ENCODE peak calls at places on chromosomes 1 and 21, in five cellular contexts. One of them, this sample, is unnamed.

GRCh38 chr1:14969006-14969405 is 184.5 kb upstream of the TMEM51 start:
- DNase-seq in NCI-H510A treated with DMSO at 0.1 percent for 48 hours: no peak
- DNase-seq in NCI-H1092 treated with DMSO at 0.1 percent for 48 hours: no peak
- DNase-seq in GM10248: no peak
- DNase-seq in M059J: peak; percentile 65
- DNase-seq in this sample: no peak

GRCh38 chr1:21396516-21396915 is 43.4 kb upstream of the NBPF3 start:
- DNase-seq in NCI-H510A treated with DMSO at 0.1 percent for 48 hours: no peak
- DNase-seq in NCI-H1092 treated with DMSO at 0.1 percent for 48 hours: no peak
- DNase-seq in GM10248: no peak
- DNase-seq in M059J: no peak
- DNase-seq in this sample: no peak

GRCh38 chr1:22641906-22642636 is 1.4 kb upstream of the C1QC start:
- DNase-seq in NCI-H510A treated with DMSO at 0.1 percent for 48 hours: peak; percentile 46
- DNase-seq in NCI-H1092 treated with DMSO at 0.1 percent for 48 hours: peak; percentile 66
- DNase-seq in GM10248: peak; percentile 86
- DNase-seq in M059J: peak; percentile 50
- DNase-seq in this sample: peak; percentile 63

GRCh38 chr1:40151457-40152079 is 9.6 kb upstream of the RLF start:
- DNase-seq in NCI-H510A treated with DMSO at 0.1 percent for 48 hours: no peak
- DNase-seq in NCI-H1092 treated with DMSO at 0.1 percent for 48 hours: peak; percentile 87
- DNase-seq in GM10248: no peak
- DNase-seq in M059J: no peak
- DNase-seq in this sample: no peak

GRCh38 chr1:109466440-109467300 is at the start of gene SYPL2:
- DNase-seq in NCI-H510A treated with DMSO at 0.1 percent for 48 hours: no peak
- DNase-seq in NCI-H1092 treated with DMSO at 0.1 percent for 48 hours: no peak
- DNase-seq in GM10248: peak; percentile 34
- DNase-seq in M059J: no peak
- DNase-seq in this sample: no peak

GRCh38 chr1:5872886-5873285 is 119.3 kb downstream of the NPHP4 start:
- DNase-seq in NCI-H510A treated with DMSO at 0.1 percent for 48 hours: no peak
- DNase-seq in NCI-H1092 treated with DMSO at 0.1 percent for 48 hours: no peak
- DNase-seq in GM10248: no peak
- DNase-seq in M059J: no peak
- DNase-seq in this sample: no peak

GRCh38 chr1:175471039-175471800 is 272.2 kb downstream of the TNR start:
- DNase-seq in NCI-H510A treated with DMSO at 0.1 percent for 48 hours: no peak
- DNase-seq in NCI-H1092 treated with DMSO at 0.1 percent for 48 hours: no peak
- DNase-seq in GM10248: no peak
- DNase-seq in M059J: peak; percentile 81
- DNase-seq in this sample: peak; percentile 52

GRCh38 chr1:212485895-212486590 is 53.3 kb downstream of the NENF start:
- DNase-seq in NCI-H510A treated with DMSO at 0.1 percent for 48 hours: peak; percentile 33
- DNase-seq in NCI-H1092 treated with DMSO at 0.1 percent for 48 hours: peak; percentile 56
- DNase-seq in GM10248: no peak
- DNase-seq in M059J: peak; percentile 100
- DNase-seq in this sample: no peak

GRCh38 chr1:42266253-42267135 is 68.5 kb downstream of the FOXJ3 start:
- DNase-seq in NCI-H510A treated with DMSO at 0.1 percent for 48 hours: no peak
- DNase-seq in NCI-H1092 treated with DMSO at 0.1 percent for 48 hours: no peak
- DNase-seq in GM10248: no peak
- DNase-seq in M059J: peak; percentile 74
- DNase-seq in this sample: no peak

GRCh38 chr21:34946385-34947121 is 102.5 kb downstream of the RUNX1 start:
- DNase-seq in NCI-H510A treated with DMSO at 0.1 percent for 48 hours: no peak
- DNase-seq in NCI-H1092 treated with DMSO at 0.1 percent for 48 hours: no peak
- DNase-seq in GM10248: no peak
- DNase-seq in M059J: no peak
- DNase-seq in this sample: peak; percentile 62

GRCh38 chr1:153563339-153563952 is 2.2 kb downstream of the S100A2 start:
- DNase-seq in NCI-H510A treated with DMSO at 0.1 percent for 48 hours: no peak
- DNase-seq in NCI-H1092 treated with DMSO at 0.1 percent for 48 hours: no peak
- DNase-seq in GM10248: no peak
- DNase-seq in M059J: no peak
- DNase-seq in this sample: no peak

GRCh38 chr1:246503341-246503740 is 3.7 kb downstream of the SMYD3 start:
- DNase-seq in NCI-H510A treated with DMSO at 0.1 percent for 48 hours: peak; percentile 17
- DNase-seq in NCI-H1092 treated with DMSO at 0.1 percent for 48 hours: no peak
- DNase-seq in GM10248: no peak
- DNase-seq in M059J: peak; percentile 92
- DNase-seq in this sample: no peak

GRCh38 chr1:179353546-179353945 is 12.2 kb upstream of the AXDND1 start:
- DNase-seq in NCI-H510A treated with DMSO at 0.1 percent for 48 hours: no peak
- DNase-seq in NCI-H1092 treated with DMSO at 0.1 percent for 48 hours: no peak
- DNase-seq in GM10248: no peak
- DNase-seq in M059J: peak; percentile 13
- DNase-seq in this sample: no peak

GRCh38 chr21:45142469-45142868 is 68.1 kb downstream of the ADARB1 start:
- DNase-seq in NCI-H510A treated with DMSO at 0.1 percent for 48 hours: no peak
- DNase-seq in NCI-H1092 treated with DMSO at 0.1 percent for 48 hours: no peak
- DNase-seq in GM10248: no peak
- DNase-seq in M059J: peak; percentile 75
- DNase-seq in this sample: no peak

GRCh38 chr1:202214089-202214843 is 20.7 kb downstream of the LGR6 start:
- DNase-seq in NCI-H510A treated with DMSO at 0.1 percent for 48 hours: peak; percentile 63
- DNase-seq in NCI-H1092 treated with DMSO at 0.1 percent for 48 hours: peak; percentile 37
- DNase-seq in GM10248: no peak
- DNase-seq in M059J: no peak
- DNase-seq in this sample: no peak

GRCh38 chr1:37257646-37258045 is 216.7 kb upstream of the ZC3H12A start:
- DNase-seq in NCI-H510A treated with DMSO at 0.1 percent for 48 hours: no peak
- DNase-seq in NCI-H1092 treated with DMSO at 0.1 percent for 48 hours: peak; percentile 17
- DNase-seq in GM10248: no peak
- DNase-seq in M059J: no peak
- DNase-seq in this sample: no peak

GRCh38 chr1:47727051-47727708 is 270.0 kb downstream of the TRABD2B start:
- DNase-seq in NCI-H510A treated with DMSO at 0.1 percent for 48 hours: no peak
- DNase-seq in NCI-H1092 treated with DMSO at 0.1 percent for 48 hours: no peak
- DNase-seq in GM10248: no peak
- DNase-seq in M059J: no peak
- DNase-seq in this sample: no peak

GRCh38 chr1:152907686-152908601 is at the start of gene IVL:
- DNase-seq in NCI-H510A treated with DMSO at 0.1 percent for 48 hours: no peak
- DNase-seq in NCI-H1092 treated with DMSO at 0.1 percent for 48 hours: no peak
- DNase-seq in GM10248: peak; percentile 65
- DNase-seq in M059J: peak; percentile 75
- DNase-seq in this sample: no peak

GRCh38 chr1:65429078-65429477 is 8.6 kb downstream of the LEPR start:
- DNase-seq in NCI-H510A treated with DMSO at 0.1 percent for 48 hours: no peak
- DNase-seq in NCI-H1092 treated with DMSO at 0.1 percent for 48 hours: no peak
- DNase-seq in GM10248: no peak
- DNase-seq in M059J: no peak
- DNase-seq in this sample: no peak

GRCh38 chr21:30718239-30718909 is at the start of gene KRTAP21-3:
- DNase-seq in NCI-H510A treated with DMSO at 0.1 percent for 48 hours: no peak
- DNase-seq in NCI-H1092 treated with DMSO at 0.1 percent for 48 hours: no peak
- DNase-seq in GM10248: no peak
- DNase-seq in M059J: peak; percentile 65
- DNase-seq in this sample: no peak

GRCh38 chr1:10320336-10320735 is 78.5 kb upstream of the PGD start:
- DNase-seq in NCI-H510A treated with DMSO at 0.1 percent for 48 hours: no peak
- DNase-seq in NCI-H1092 treated with DMSO at 0.1 percent for 48 hours: no peak
- DNase-seq in GM10248: no peak
- DNase-seq in M059J: no peak
- DNase-seq in this sample: no peak

GRCh38 chr1:43557744-43558245 is 27.1 kb downstream of the PTPRF start:
- DNase-seq in NCI-H510A treated with DMSO at 0.1 percent for 48 hours: peak; percentile 99
- DNase-seq in NCI-H1092 treated with DMSO at 0.1 percent for 48 hours: no peak
- DNase-seq in GM10248: no peak
- DNase-seq in M059J: no peak
- DNase-seq in this sample: no peak

GRCh38 chr1:46017876-46018503 is 114.4 kb downstream of the PIK3R3 start:
- DNase-seq in NCI-H510A treated with DMSO at 0.1 percent for 48 hours: no peak
- DNase-seq in NCI-H1092 treated with DMSO at 0.1 percent for 48 hours: no peak
- DNase-seq in GM10248: no peak
- DNase-seq in M059J: no peak
- DNase-seq in this sample: no peak

GRCh38 chr1:17771014-17771413 is 15.9 kb downstream of the ACTL8 start:
- DNase-seq in NCI-H510A treated with DMSO at 0.1 percent for 48 hours: no peak
- DNase-seq in NCI-H1092 treated with DMSO at 0.1 percent for 48 hours: no peak
- DNase-seq in GM10248: no peak
- DNase-seq in M059J: no peak
- DNase-seq in this sample: no peak

GRCh38 chr1:213327318-213327667 is 276.3 kb downstream of the RPS6KC1 start:
- DNase-seq in NCI-H510A treated with DMSO at 0.1 percent for 48 hours: no peak
- DNase-seq in NCI-H1092 treated with DMSO at 0.1 percent for 48 hours: no peak
- DNase-seq in GM10248: no peak
- DNase-seq in M059J: peak; percentile 92
- DNase-seq in this sample: no peak

GRCh38 chr1:11759791-11760190 is 2.2 kb upstream of the C1orf167 start:
- DNase-seq in NCI-H510A treated with DMSO at 0.1 percent for 48 hours: no peak
- DNase-seq in NCI-H1092 treated with DMSO at 0.1 percent for 48 hours: no peak
- DNase-seq in GM10248: no peak
- DNase-seq in M059J: no peak
- DNase-seq in this sample: no peak

GRCh38 chr1:40638097-40639036 is 27.1 kb downstream of the RIMS3 start:
- DNase-seq in NCI-H510A treated with DMSO at 0.1 percent for 48 hours: no peak
- DNase-seq in NCI-H1092 treated with DMSO at 0.1 percent for 48 hours: no peak
- DNase-seq in GM10248: no peak
- DNase-seq in M059J: no peak
- DNase-seq in this sample: no peak

GRCh38 chr21:44461438-44462089 is 6.3 kb downstream of the LRRC3 start:
- DNase-seq in NCI-H510A treated with DMSO at 0.1 percent for 48 hours: no peak
- DNase-seq in NCI-H1092 treated with DMSO at 0.1 percent for 48 hours: no peak
- DNase-seq in GM10248: no peak
- DNase-seq in M059J: peak; percentile 22
- DNase-seq in this sample: no peak

GRCh38 chr1:53359934-53360276 is 32.0 kb upstream of the LRP8 start:
- DNase-seq in NCI-H510A treated with DMSO at 0.1 percent for 48 hours: no peak
- DNase-seq in NCI-H1092 treated with DMSO at 0.1 percent for 48 hours: no peak
- DNase-seq in GM10248: no peak
- DNase-seq in M059J: no peak
- DNase-seq in this sample: no peak

GRCh38 chr1:99587008-99587407 is 58.9 kb upstream of the PALMD start:
- DNase-seq in NCI-H510A treated with DMSO at 0.1 percent for 48 hours: no peak
- DNase-seq in NCI-H1092 treated with DMSO at 0.1 percent for 48 hours: no peak
- DNase-seq in GM10248: no peak
- DNase-seq in M059J: no peak
- DNase-seq in this sample: no peak

GRCh38 chr1:168821434-168821833 is 92.4 kb upstream of the DPT start:
- DNase-seq in NCI-H510A treated with DMSO at 0.1 percent for 48 hours: no peak
- DNase-seq in NCI-H1092 treated with DMSO at 0.1 percent for 48 hours: no peak
- DNase-seq in GM10248: peak; percentile 21
- DNase-seq in M059J: no peak
- DNase-seq in this sample: no peak

GRCh38 chr1:110436635-110437034 is 14.3 kb upstream of the PROK1 start:
- DNase-seq in NCI-H510A treated with DMSO at 0.1 percent for 48 hours: no peak
- DNase-seq in NCI-H1092 treated with DMSO at 0.1 percent for 48 hours: no peak
- DNase-seq in GM10248: no peak
- DNase-seq in M059J: peak; percentile 84
- DNase-seq in this sample: no peak

GRCh38 chr21:31444061-31444460 is 100.0 kb upstream of the TIAM1 start:
- DNase-seq in NCI-H510A treated with DMSO at 0.1 percent for 48 hours: no peak
- DNase-seq in NCI-H1092 treated with DMSO at 0.1 percent for 48 hours: no peak
- DNase-seq in GM10248: no peak
- DNase-seq in M059J: no peak
- DNase-seq in this sample: no peak

GRCh38 chr1:178683304-178683703 is 41.7 kb upstream of the RALGPS2 start:
- DNase-seq in NCI-H510A treated with DMSO at 0.1 percent for 48 hours: no peak
- DNase-seq in NCI-H1092 treated with DMSO at 0.1 percent for 48 hours: no peak
- DNase-seq in GM10248: no peak
- DNase-seq in M059J: no peak
- DNase-seq in this sample: no peak

GRCh38 chr1:108832929-108833328 is 24.0 kb downstream of the AKNAD1 start:
- DNase-seq in NCI-H510A treated with DMSO at 0.1 percent for 48 hours: no peak
- DNase-seq in NCI-H1092 treated with DMSO at 0.1 percent for 48 hours: no peak
- DNase-seq in GM10248: no peak
- DNase-seq in M059J: no peak
- DNase-seq in this sample: no peak

GRCh38 chr1:246748867-246749266 is 24.7 kb downstream of the SCCPDH start:
- DNase-seq in NCI-H510A treated with DMSO at 0.1 percent for 48 hours: no peak
- DNase-seq in NCI-H1092 treated with DMSO at 0.1 percent for 48 hours: no peak
- DNase-seq in GM10248: no peak
- DNase-seq in M059J: peak; percentile 80
- DNase-seq in this sample: no peak

GRCh38 chr1:175174702-175175102 is 17.9 kb downstream of the KIAA0040 start:
- DNase-seq in NCI-H510A treated with DMSO at 0.1 percent for 48 hours: no peak
- DNase-seq in NCI-H1092 treated with DMSO at 0.1 percent for 48 hours: no peak
- DNase-seq in GM10248: peak; percentile 27
- DNase-seq in M059J: no peak
- DNase-seq in this sample: no peak

GRCh38 chr1:236830560-236830959 is 35.5 kb downstream of the MTR start:
- DNase-seq in NCI-H510A treated with DMSO at 0.1 percent for 48 hours: no peak
- DNase-seq in NCI-H1092 treated with DMSO at 0.1 percent for 48 hours: no peak
- DNase-seq in GM10248: no peak
- DNase-seq in M059J: no peak
- DNase-seq in this sample: no peak

GRCh38 chr1:89908993-89909436 is 85.9 kb upstream of the ZNF326 start:
- DNase-seq in NCI-H510A treated with DMSO at 0.1 percent for 48 hours: no peak
- DNase-seq in NCI-H1092 treated with DMSO at 0.1 percent for 48 hours: no peak
- DNase-seq in GM10248: no peak
- DNase-seq in M059J: peak; percentile 88
- DNase-seq in this sample: no peak

This sample was measured in stimulated activated effector memory CD8-positive, alpha-beta T cell treated with anti-CD3 and anti-CD28 coated beads, Interleukin-12 subunit alpha, Interleukin-12 subunit beta, amount 100 ng/mL, for 72 hours.